ENCODE peak calls at places on chromosomes 5 and 9, in nine cellular contexts. Q is breast epithelium; C is CD8-positive, alpha-beta T cell; E is AG04449; D is stimulated activated CD4-positive, alpha-beta T cell treated with anti-CD3 and anti-CD28 coated beads, Interleukin-4, amount 100 ng/mL, for 1 hour; F is HEK293T; A is IMR-90; M is RCC 7860; G is naive thymus-derived CD4-positive, alpha-beta T cell. P is an unnamed sample.

GRCh38 chr5:166123698-166124097 is 2167.7 kb upstream of the WWC1 start:
- DNase-seq in Q (no peak), C (no peak), E (no peak), D (no peak), F (no peak), A (no peak), M (no peak), G (no peak), P (no peak)

GRCh38 chr5:102018690-102019089 is 277.4 kb downstream of the SLCO4C1 start:
- DNase-seq in Q (no peak), C (no peak), E (no peak), D (no peak), F (no peak), A (no peak), M (no peak), G (no peak), P (no peak)

GRCh38 chr5:148446591-148446990 is 62.8 kb downstream of the FBXO38 start:
- DNase-seq in Q (no peak), C (no peak), E (no peak), D (no peak), F (no peak), A (no peak), M (no peak), G (no peak), P (no peak)

GRCh38 chr5:27315541-27316282 is 277.3 kb upstream of the CDH9 start:
- DNase-seq in Q (no peak), C (no peak), E (peak), D (no peak), F (no peak), A (peak), M (peak), G (no peak), P (no peak)

GRCh38 chr9:70137577-70137976 is 93.9 kb downstream of the MAMDC2 start:
- DNase-seq in Q (no peak), C (no peak), E (no peak), D (no peak), F (no peak), A (no peak), M (no peak), G (no peak), P (no peak)

GRCh38 chr5:151737421-151737820 is 21.0 kb downstream of the ATOX1 start:
- DNase-seq in Q (no peak), C (no peak), E (no peak), D (no peak), F (no peak), A (no peak), M (no peak), G (no peak), P (no peak)

GRCh38 chr5:173829826-173830225 is 58.3 kb upstream of the CPEB4 start:
- DNase-seq in Q (no peak), C (no peak), E (no peak), D (no peak), F (no peak), A (peak), M (peak), G (no peak), P (no peak)

GRCh38 chr5:98004463-98004862 is 769.0 kb upstream of the RGMB start:
- DNase-seq in Q (no peak), C (no peak), E (no peak), D (no peak), F (no peak), A (no peak), M (no peak), G (no peak), P (no peak)

GRCh38 chr9:133935328-133936040 is 56.6 kb downstream of the VAV2 start:
- DNase-seq in Q (peak), C (no peak), E (no peak), D (no peak), F (no peak), A (peak), M (peak), G (no peak), P (no peak)

GRCh38 chr9:136831720-136832104 is 10.6 kb upstream of the AJM1 start:
- DNase-seq in Q (no peak), C (no peak), E (no peak), D (no peak), F (no peak), A (no peak), M (no peak), G (no peak), P (no peak)

GRCh38 chr5:172769598-172770373 is 1.2 kb downstream of the DUSP1 start:
- DNase-seq in Q (no peak), C (no peak), E (no peak), D (no peak), F (no peak), A (peak), M (peak), G (peak), P (no peak)

GRCh38 chr5:20113031-20113685 is 125.2 kb upstream of the CDH18 start:
- DNase-seq in Q (no peak), C (no peak), E (no peak), D (no peak), F (no peak), A (no peak), M (no peak), G (no peak), P (no peak)

GRCh38 chr5:53109041-53109435 is 519 bp downstream of the MOCS2 start:
- DNase-seq in Q (no peak), C (no peak), E (no peak), D (no peak), F (no peak), A (no peak), M (no peak), G (no peak), P (no peak)

GRCh38 chr9:89884356-89885083 is 279.7 kb downstream of the GADD45G start:
- DNase-seq in Q (no peak), C (no peak), E (no peak), D (no peak), F (no peak), A (no peak), M (no peak), G (no peak), P (no peak)

GRCh38 chr5:112995764-112996618 is 19.4 kb downstream of the DCP2 start:
- DNase-seq in Q (peak), C (peak), E (peak), D (peak), F (peak), A (peak), M (peak), G (peak), P (peak)

GRCh38 chr5:81136557-81136956 is 96.6 kb upstream of the CKMT2 start:
- DNase-seq in Q (no peak), C (no peak), E (no peak), D (no peak), F (no peak), A (no peak), M (no peak), G (no peak), P (no peak)